ENCODE peak calls at places on chromosomes 6 and 20, in six cellular contexts. C is T-cell; G is activated naive CD8-positive, alpha-beta T cell treated with anti-CD3 and anti-CD28 coated beads, Interleukin-2, amount 50 U/mL, for 24 hours; Q is PC-9; I is activated T-helper 1 cell treated with anti-CD3 and anti-CD28 coated beads, Interleukin-12 subunit alpha, Interleukin-12 subunit beta, Interleukin-2, Interleukin-4 antibody, amounts not matched to agents 30 ng/mL and 10 ng/mL and 1 ng/mL, durations not matched to agents 14 hours and 24 hours and 36 hours; J is Right ventricle myocardium superior. N is an unnamed sample.

GRCh38 chr6:107801195-107801594 is 22.9 kb downstream of the SCML4 start:
- DNase-seq in Q (no peak), I (no peak), C (no peak), J (no peak), G (no peak), N (no peak)

GRCh38 chr6:39231386-39231785 is 2.1 kb upstream of the KCNK5 start:
- DNase-seq in G (no peak), C (no peak), Q (no peak), J (no peak), I (no peak), N (no peak)

GRCh38 chr20:35355372-35355771 is 56.4 kb downstream of the UQCC1 start:
- DNase-seq in J (no peak), I (no peak), Q (no peak), C (no peak), G (no peak), N (no peak)

GRCh38 chr20:43751167-43752050 is 24.6 kb upstream of the GTSF1L start:
- DNase-seq in C (no peak), I (peak), J (no peak), Q (peak), G (peak), N (peak)

GRCh38 chr6:170140129-170140528 is 150.7 kb downstream of the DLL1 start:
- DNase-seq in C (no peak), I (no peak), J (no peak), Q (no peak), G (no peak), N (no peak)

GRCh38 chr6:24273471-24273870 is 84.4 kb downstream of the DCDC2 start:
- DNase-seq in C (no peak), G (no peak), Q (no peak), I (no peak), J (no peak), N (no peak)

GRCh38 chr20:33499347-33499746 is 9.5 kb downstream of the CBFA2T2 start:
- DNase-seq in J (no peak), I (no peak), Q (no peak), G (no peak), C (no peak), N (no peak)

GRCh38 chr20:53402233-53403005 is 191.2 kb downstream of the ZNF217 start:
- DNase-seq in Q (no peak), C (peak), G (no peak), J (no peak), I (no peak), N (no peak)

GRCh38 chr6:109389650-109390274 is 7.5 kb upstream of the CD164 start:
- DNase-seq in C (no peak), I (no peak), G (no peak), Q (no peak), J (peak), N (no peak)

GRCh38 chr6:152750694-152751093 is at the start of gene VIP:
- DNase-seq in J (no peak), I (no peak), G (no peak), C (no peak), Q (no peak), N (no peak)

GRCh38 chr6:27495386-27496135 is 22.7 kb upstream of the ZNF184 start:
- DNase-seq in Q (peak), J (peak), G (peak), I (peak), C (no peak), N (peak)

GRCh38 chr6:36851632-36852031 is 12.4 kb upstream of the CPNE5 start:
- DNase-seq in I (no peak), G (no peak), Q (no peak), C (no peak), J (no peak), N (no peak)